ENCODE peak calls at places on chromosomes 2 and 18, in four cellular contexts. G, U, S and Z are unnamed samples.

GRCh38 chr2:183037660-183038340 is 457 bp downstream of the NCKAP1 start:
- DNase-seq in G (peak; percentile 27), U (no peak), S (peak; percentile 54), Z (peak; percentile 51)

GRCh38 chr2:60152226-60152833 is 401.1 kb downstream of the BCL11A start:
- DNase-seq in G (peak; percentile 26), U (peak; percentile 8), S (peak; percentile 57), Z (no peak)

GRCh38 chr2:10331033-10331701 is 28.5 kb downstream of the HPCAL1 start:
- DNase-seq in G (no peak), U (peak; percentile 36), S (peak; percentile 69), Z (peak; percentile 42)

GRCh38 chr2:224036731-224037376 is 2.2 kb downstream of the SERPINE2 start:
- DNase-seq in G (no peak), U (no peak), S (no peak), Z (no peak)

GRCh38 chr2:191064590-191064989 is 50.6 kb upstream of the STAT1 start:
- DNase-seq in G (no peak), U (no peak), S (no peak), Z (no peak)

GRCh38 chr18:5456577-5457466 is 87.0 kb downstream of the EPB41L3 start:
- DNase-seq in G (peak; percentile 7), U (no peak), S (no peak), Z (peak; percentile 35)

GRCh38 chr18:23503967-23504352 is 649 bp downstream of the RMC1 start:
- DNase-seq in G (no peak), U (no peak), S (no peak), Z (no peak)

GRCh38 chr2:86243950-86244733 is 44.9 kb downstream of the MRPL35 start:
- DNase-seq in G (no peak), U (no peak), S (peak; percentile 27), Z (no peak)

GRCh38 chr2:237235383-237236095 is 149.8 kb downstream of the COPS8 start:
- DNase-seq in G (peak; percentile 12), U (no peak), S (no peak), Z (no peak)

GRCh38 chr2:237453671-237454070 is 33.4 kb upstream of the MLPH start:
- DNase-seq in G (no peak), U (no peak), S (no peak), Z (no peak)

GRCh38 chr2:101912545-101912944 is 79.2 kb upstream of the IL1R2 start:
- DNase-seq in G (no peak), U (no peak), S (no peak), Z (no peak)

GRCh38 chr2:1366546-1367134 is 46.6 kb upstream of the TPO start:
- DNase-seq in G (no peak), U (no peak), S (no peak), Z (no peak)

GRCh38 chr2:151560289-151560688 is 150.6 kb downstream of the RIF1 start:
- DNase-seq in G (no peak), U (no peak), S (no peak), Z (no peak)

GRCh38 chr2:161199885-161200284 is 39.7 kb downstream of the TANK start:
- DNase-seq in G (no peak), U (no peak), S (no peak), Z (no peak)

GRCh38 chr2:130372055-130372832 is 16.4 kb downstream of the PTPN18 start:
- DNase-seq in G (no peak), U (peak; percentile 81), S (peak; percentile 92), Z (peak; percentile 92)

GRCh38 chr2:199118701-199119241 is 339.0 kb downstream of the SATB2 start:
- DNase-seq in G (no peak), U (no peak), S (no peak), Z (no peak)

GRCh38 chr2:97701851-97702465 is 11.4 kb upstream of the ZAP70 start:
- DNase-seq in G (no peak), U (no peak), S (no peak), Z (no peak)

GRCh38 chr18:9124824-9125223 is 11.8 kb upstream of the ANKRD12 start:
- DNase-seq in G (no peak), U (no peak), S (no peak), Z (no peak)

GRCh38 chr2:207362716-207363115 is 167.0 kb upstream of the CREB1 start:
- DNase-seq in G (no peak), U (no peak), S (no peak), Z (no peak)

GRCh38 chr18:4455113-4455811 is at the start of gene DLGAP1:
- DNase-seq in G (peak; percentile 1), U (no peak), S (no peak), Z (peak; percentile 83)

GRCh38 chr2:62287895-62288589 is 92.1 kb downstream of the B3GNT2 start:
- DNase-seq in G (peak; percentile 44), U (no peak), S (peak; percentile 58), Z (no peak)

GRCh38 chr2:3336844-3337243 is 40.8 kb downstream of the EIPR1 start:
- DNase-seq in G (no peak), U (no peak), S (no peak), Z (no peak)

GRCh38 chr2:85770786-85771409 is 17.1 kb downstream of the ATOH8 start:
- DNase-seq in G (no peak), U (no peak), S (no peak), Z (no peak)

GRCh38 chr2:167908786-167909185 is 338.6 kb downstream of the STK39 start:
- DNase-seq in G (no peak), U (no peak), S (no peak), Z (no peak)

GRCh38 chr2:11805920-11806319 is 59.5 kb downstream of the LPIN1 start:
- DNase-seq in G (no peak), U (no peak), S (no peak), Z (no peak)

GRCh38 chr2:180385601-180386201 is 378.6 kb upstream of the CWC22 start:
- DNase-seq in G (no peak), U (no peak), S (no peak), Z (no peak)

GRCh38 chr2:160491922-160492371 is 1.7 kb downstream of the RBMS1 start:
- DNase-seq in G (peak; percentile 57), U (no peak), S (no peak), Z (no peak)

GRCh38 chr2:70805987-70806386 is 14.4 kb downstream of the CLEC4F start:
- DNase-seq in G (no peak), U (no peak), S (no peak), Z (no peak)

GRCh38 chr2:177589191-177589590 is 196.6 kb downstream of the AGPS start:
- DNase-seq in G (no peak), U (no peak), S (no peak), Z (no peak)

GRCh38 chr2:54394392-54394791 is 61.7 kb upstream of the SPTBN1 start:
- DNase-seq in G (no peak), U (no peak), S (no peak), Z (no peak)

GRCh38 chr2:168466834-168467565 is 10.9 kb downstream of the CERS6 start:
- DNase-seq in G (no peak), U (no peak), S (no peak), Z (no peak)

GRCh38 chr2:180505203-180505602 is 475.2 kb upstream of the UBE2E3 start:
- DNase-seq in G (no peak), U (no peak), S (no peak), Z (no peak)

GRCh38 chr2:187654535-187654934 is 100.3 kb upstream of the TFPI start:
- DNase-seq in G (no peak), U (no peak), S (no peak), Z (no peak)

GRCh38 chr18:2905802-2906521 is 59.2 kb downstream of the EMILIN2 start:
- DNase-seq in G (peak; percentile 44), U (peak; percentile 41), S (no peak), Z (peak; percentile 52)

DNA sequence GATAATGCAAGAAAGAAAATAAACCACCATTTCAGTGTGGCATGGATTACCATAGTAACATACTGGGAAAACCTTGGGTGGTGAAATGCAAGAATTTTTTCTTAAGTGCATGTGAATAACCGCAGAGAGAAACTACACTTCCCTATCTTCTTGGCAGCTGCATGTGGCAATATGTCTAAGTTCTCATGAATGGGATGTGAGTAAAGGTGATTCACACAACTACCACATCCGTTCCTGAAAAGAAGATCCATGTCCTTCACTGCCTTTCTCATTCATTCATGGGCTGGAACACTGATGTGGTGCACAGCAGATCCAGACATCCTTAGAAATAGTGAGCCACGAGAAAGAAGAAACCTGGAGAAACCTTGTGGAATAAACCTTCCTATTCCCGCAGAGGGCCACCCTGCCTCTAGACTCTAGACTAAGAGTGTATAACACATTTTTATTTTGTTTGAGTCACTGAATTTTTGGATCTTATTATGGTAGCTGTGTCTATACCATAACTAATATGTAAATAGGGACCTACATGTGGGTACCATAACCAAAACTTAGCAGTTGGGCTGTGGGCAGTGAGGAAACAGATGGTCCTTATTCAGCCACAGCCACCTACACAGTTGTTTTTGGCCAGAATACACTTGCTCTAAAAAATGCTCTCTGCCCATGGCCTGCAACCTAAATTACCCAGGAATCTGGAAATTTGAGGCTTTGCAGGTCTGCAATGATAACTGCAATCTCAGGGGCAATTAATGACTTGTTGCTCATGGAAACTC is 573.3 kb downstream of the LRP1B start:
- DNase-seq in G (no peak), U (no peak), S (no peak), Z (no peak)
- TF ChIP-seq HMGXB4 in G (no peak), U (no peak), S (no peak), Z (no peak)

GRCh38 chr2:146949400-146949799 is 895.4 kb upstream of the ACVR2A start:
- DNase-seq in G (no peak), U (no peak), S (no peak), Z (no peak)

GRCh38 chr2:146954544-146954943 is 890.3 kb upstream of the ACVR2A start:
- DNase-seq in G (no peak), U (no peak), S (no peak), Z (no peak)

DNA sequence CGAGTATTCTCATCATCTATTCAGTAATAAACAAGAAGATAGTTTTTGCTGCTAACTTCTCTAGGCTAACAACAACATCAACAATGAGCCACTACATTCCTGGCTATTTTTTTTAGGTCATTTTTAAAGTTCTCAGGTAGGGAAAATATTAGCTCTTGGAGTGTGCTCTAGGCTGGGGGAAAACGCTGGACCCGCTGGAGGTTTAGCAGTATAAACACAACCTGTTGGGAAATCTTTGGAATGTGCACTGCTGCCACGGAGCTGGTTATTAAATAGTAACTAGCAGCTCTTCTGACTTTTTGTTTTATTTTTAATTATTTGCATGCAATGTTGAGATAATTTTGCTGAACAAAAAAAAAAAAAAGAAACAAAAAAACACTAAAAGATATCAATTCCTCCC is 892.1 kb upstream of the ACVR2A start:
- DNase-seq in G (no peak), U (no peak), S (no peak), Z (no peak)
- TF ChIP-seq HMGXB4 in G (no peak), U (no peak), S (no peak), Z (no peak)

GRCh38 chr2:71934595-71935263 is 212.9 kb downstream of the CYP26B1 start:
- DNase-seq in G (no peak), U (no peak), S (peak; percentile 8), Z (no peak)
- TF ChIP-seq HMGXB4 in G (no peak), U (no peak), S (no peak), Z (no peak)

DNA sequence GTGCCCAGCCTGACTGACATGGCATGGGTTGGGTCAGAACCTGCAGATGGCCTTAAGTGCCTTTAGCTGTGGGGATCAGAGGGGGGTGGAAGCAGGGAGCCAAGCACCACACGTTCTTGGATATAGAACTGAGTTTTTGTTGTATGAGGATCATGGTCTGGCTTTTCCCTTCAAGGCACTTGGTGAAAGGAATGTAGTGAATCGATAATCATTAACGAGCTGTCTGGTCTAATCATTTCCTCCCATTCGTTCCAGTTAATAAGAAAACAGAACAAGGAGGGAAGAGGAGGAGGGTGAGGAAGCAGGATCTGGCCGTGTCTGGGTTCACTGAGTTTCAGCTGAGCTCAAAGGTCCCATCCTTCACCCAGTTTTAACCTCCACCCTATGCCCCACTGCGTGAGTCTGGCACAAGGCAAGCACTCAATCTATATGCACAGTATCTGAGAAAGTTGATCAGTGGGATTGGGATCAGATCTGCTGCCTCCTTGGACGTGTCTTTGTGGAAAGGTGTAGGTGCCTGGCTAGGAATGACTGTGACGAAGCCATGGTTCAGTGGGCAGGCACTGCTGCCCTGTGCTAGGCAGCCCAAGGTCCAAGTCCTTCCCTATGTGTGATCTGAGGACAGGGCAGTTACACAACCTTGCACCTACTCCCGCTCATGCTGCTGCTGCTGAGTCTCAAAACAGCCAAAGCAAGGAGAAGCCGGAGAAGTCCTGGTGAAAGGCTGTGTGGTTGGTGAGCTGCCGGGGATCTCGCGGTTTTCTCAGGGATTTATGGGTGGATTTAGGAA is 54.8 kb downstream of the GALNT14 start:
- DNase-seq in G (no peak), U (no peak), S (no peak), Z (no peak)
- TF ChIP-seq HMGXB4 in G (no peak), U (no peak), S (no peak), Z (no peak)